ENCODE peak calls at places on chromosomes 5 and 9, in ten cellular contexts. One of them, this sample, is unnamed.

GRCh38 chr9:108834959-108835696 is 20.7 kb downstream of the ACTL7B start:
- DNase-seq in HEK293T: no peak
- DNase-seq in HCEC 1CT: no peak
- DNase-seq in GM20000: no peak
- DNase-seq in activated T-helper 1 cell treated with Interleukin-2 at 50 U/mL for 16 hours: no peak
- DNase-seq in Kasumi-1: peak; percentile 81
- DNase-seq in lower lobe of right lung: no peak
- DNase-seq in kidney epithelial cell: no peak
- DNase-seq in endothelial cell: no peak
- DNase-seq in NCI-H510A treated with DMSO at 0.1 percent for 48 hours: no peak
- DNase-seq in this sample: peak; percentile 48

GRCh38 chr9:92292338-92293074 is 991 bp downstream of the IARS1 start:
- DNase-seq in HEK293T: no peak
- DNase-seq in HCEC 1CT: peak; percentile 34
- DNase-seq in GM20000: no peak
- DNase-seq in activated T-helper 1 cell treated with Interleukin-2 at 50 U/mL for 16 hours: no peak
- DNase-seq in Kasumi-1: no peak
- DNase-seq in lower lobe of right lung: no peak
- DNase-seq in kidney epithelial cell: no peak
- DNase-seq in endothelial cell: no peak
- DNase-seq in NCI-H510A treated with DMSO at 0.1 percent for 48 hours: no peak
- DNase-seq in this sample: no peak

GRCh38 chr9:132905726-132906125 is 27.0 kb downstream of the SPACA9 start:
- DNase-seq in HEK293T: no peak
- DNase-seq in HCEC 1CT: no peak
- DNase-seq in GM20000: no peak
- DNase-seq in activated T-helper 1 cell treated with Interleukin-2 at 50 U/mL for 16 hours: no peak
- DNase-seq in Kasumi-1: no peak
- DNase-seq in lower lobe of right lung: no peak
- DNase-seq in kidney epithelial cell: no peak
- DNase-seq in endothelial cell: no peak
- DNase-seq in NCI-H510A treated with DMSO at 0.1 percent for 48 hours: no peak
- DNase-seq in this sample: no peak

GRCh38 chr5:160749026-160749425 is 103.0 kb downstream of the ATP10B start:
- DNase-seq in HEK293T: no peak
- DNase-seq in HCEC 1CT: no peak
- DNase-seq in GM20000: no peak
- DNase-seq in activated T-helper 1 cell treated with Interleukin-2 at 50 U/mL for 16 hours: no peak
- DNase-seq in Kasumi-1: no peak
- DNase-seq in lower lobe of right lung: no peak
- DNase-seq in kidney epithelial cell: no peak
- DNase-seq in endothelial cell: no peak
- DNase-seq in NCI-H510A treated with DMSO at 0.1 percent for 48 hours: no peak
- DNase-seq in this sample: no peak

GRCh38 chr5:127025507-127025906 is 4.9 kb downstream of the MARCHF3 start:
- DNase-seq in HEK293T: no peak
- DNase-seq in HCEC 1CT: no peak
- DNase-seq in GM20000: no peak
- DNase-seq in activated T-helper 1 cell treated with Interleukin-2 at 50 U/mL for 16 hours: no peak
- DNase-seq in Kasumi-1: no peak
- DNase-seq in lower lobe of right lung: no peak
- DNase-seq in kidney epithelial cell: no peak
- DNase-seq in endothelial cell: no peak
- DNase-seq in NCI-H510A treated with DMSO at 0.1 percent for 48 hours: no peak
- DNase-seq in this sample: no peak

GRCh38 chr9:34654317-34655083 is 2.5 kb downstream of the IL11RA start:
- DNase-seq in HEK293T: no peak
- DNase-seq in HCEC 1CT: no peak
- DNase-seq in GM20000: no peak
- DNase-seq in activated T-helper 1 cell treated with Interleukin-2 at 50 U/mL for 16 hours: no peak
- DNase-seq in Kasumi-1: no peak
- DNase-seq in lower lobe of right lung: no peak
- DNase-seq in kidney epithelial cell: no peak
- DNase-seq in endothelial cell: no peak
- DNase-seq in NCI-H510A treated with DMSO at 0.1 percent for 48 hours: no peak
- DNase-seq in this sample: no peak

GRCh38 chr5:35861718-35862117 is 5.0 kb downstream of the IL7R start:
- DNase-seq in HEK293T: no peak
- DNase-seq in HCEC 1CT: no peak
- DNase-seq in GM20000: no peak
- DNase-seq in activated T-helper 1 cell treated with Interleukin-2 at 50 U/mL for 16 hours: no peak
- DNase-seq in Kasumi-1: no peak
- DNase-seq in lower lobe of right lung: no peak
- DNase-seq in kidney epithelial cell: no peak
- DNase-seq in endothelial cell: no peak
- DNase-seq in NCI-H510A treated with DMSO at 0.1 percent for 48 hours: no peak
- DNase-seq in this sample: no peak

GRCh38 chr9:15824310-15824709 is 271.5 kb downstream of the CCDC171 start:
- DNase-seq in HEK293T: no peak
- DNase-seq in HCEC 1CT: peak; percentile 47
- DNase-seq in GM20000: no peak
- DNase-seq in activated T-helper 1 cell treated with Interleukin-2 at 50 U/mL for 16 hours: no peak
- DNase-seq in Kasumi-1: no peak
- DNase-seq in lower lobe of right lung: no peak
- DNase-seq in kidney epithelial cell: no peak
- DNase-seq in endothelial cell: peak; percentile 11
- DNase-seq in NCI-H510A treated with DMSO at 0.1 percent for 48 hours: no peak
- DNase-seq in this sample: no peak

GRCh38 chr5:9358961-9359686 is 186.8 kb downstream of the SEMA5A start:
- DNase-seq in HEK293T: no peak
- DNase-seq in HCEC 1CT: peak; percentile 72
- DNase-seq in GM20000: no peak
- DNase-seq in activated T-helper 1 cell treated with Interleukin-2 at 50 U/mL for 16 hours: no peak
- DNase-seq in Kasumi-1: no peak
- DNase-seq in lower lobe of right lung: no peak
- DNase-seq in kidney epithelial cell: peak; percentile 52
- DNase-seq in endothelial cell: no peak
- DNase-seq in NCI-H510A treated with DMSO at 0.1 percent for 48 hours: no peak
- DNase-seq in this sample: no peak

GRCh38 chr5:159422371-159422770 is 92.1 kb upstream of the IL12B start:
- DNase-seq in HEK293T: no peak
- DNase-seq in HCEC 1CT: no peak
- DNase-seq in GM20000: no peak
- DNase-seq in activated T-helper 1 cell treated with Interleukin-2 at 50 U/mL for 16 hours: no peak
- DNase-seq in Kasumi-1: no peak
- DNase-seq in lower lobe of right lung: no peak
- DNase-seq in kidney epithelial cell: no peak
- DNase-seq in endothelial cell: no peak
- DNase-seq in NCI-H510A treated with DMSO at 0.1 percent for 48 hours: no peak
- DNase-seq in this sample: no peak

GRCh38 chr9:4680750-4681149 is 1.4 kb downstream of the CDC37L1 start:
- DNase-seq in HEK293T: no peak
- DNase-seq in HCEC 1CT: peak; percentile 53
- DNase-seq in GM20000: no peak
- DNase-seq in activated T-helper 1 cell treated with Interleukin-2 at 50 U/mL for 16 hours: no peak
- DNase-seq in Kasumi-1: no peak
- DNase-seq in lower lobe of right lung: no peak
- DNase-seq in kidney epithelial cell: no peak
- DNase-seq in endothelial cell: no peak
- DNase-seq in NCI-H510A treated with DMSO at 0.1 percent for 48 hours: no peak
- DNase-seq in this sample: no peak

GRCh38 chr5:59275537-59276276 is 617.8 kb downstream of the PDE4D start:
- DNase-seq in HEK293T: peak; percentile 62
- DNase-seq in HCEC 1CT: peak; percentile 66
- DNase-seq in GM20000: no peak
- DNase-seq in activated T-helper 1 cell treated with Interleukin-2 at 50 U/mL for 16 hours: no peak
- DNase-seq in Kasumi-1: no peak
- DNase-seq in lower lobe of right lung: no peak
- DNase-seq in kidney epithelial cell: peak; percentile 67
- DNase-seq in endothelial cell: peak; percentile 33
- DNase-seq in NCI-H510A treated with DMSO at 0.1 percent for 48 hours: no peak
- DNase-seq in this sample: peak; percentile 55